ENCODE peak calls at places on chromosomes 16 and 17, in four cellular contexts. F, D, X and R are unnamed samples.

GRCh38 chr16:75379339-75379738 is 54.0 kb downstream of the CFDP1 start:
- DNase-seq in F (no peak), D (no peak), X (no peak), R (no peak)

GRCh38 chr16:11152205-11152604 is 103.8 kb downstream of the SOCS1 start:
- DNase-seq in F (no peak), D (no peak), X (no peak), R (no peak)

GRCh38 chr16:65336169-65336568 is 214.3 kb upstream of the CDH11 start:
- DNase-seq in F (no peak), D (no peak), X (no peak), R (no peak)

GRCh38 chr16:56231-56927 is 2.8 kb downstream of the SNRNP25 start:
- DNase-seq in F (no peak), D (no peak), X (no peak), R (no peak)

GRCh38 chr16:79011282-79011681 is 589.3 kb downstream of the MAF start:
- DNase-seq in F (no peak), D (no peak), X (no peak), R (no peak)

GRCh38 chr16:4401094-4401501 is 15.3 kb downstream of the CORO7 start:
- DNase-seq in F (no peak), D (no peak), X (no peak), R (no peak)

GRCh38 chr17:34218757-34219156 is 36.3 kb upstream of the CCL2 start:
- DNase-seq in F (no peak), D (no peak), X (no peak), R (no peak)

GRCh38 chr16:57071840-57072541 is 20.4 kb upstream of the CPNE2 start:
- DNase-seq in F (no peak), D (no peak), X (no peak), R (no peak)

GRCh38 chr16:1944612-1945199 is 1.7 kb upstream of the MSRB1 start:
- DNase-seq in F (no peak), D (no peak), X (no peak), R (no peak)

DNA sequence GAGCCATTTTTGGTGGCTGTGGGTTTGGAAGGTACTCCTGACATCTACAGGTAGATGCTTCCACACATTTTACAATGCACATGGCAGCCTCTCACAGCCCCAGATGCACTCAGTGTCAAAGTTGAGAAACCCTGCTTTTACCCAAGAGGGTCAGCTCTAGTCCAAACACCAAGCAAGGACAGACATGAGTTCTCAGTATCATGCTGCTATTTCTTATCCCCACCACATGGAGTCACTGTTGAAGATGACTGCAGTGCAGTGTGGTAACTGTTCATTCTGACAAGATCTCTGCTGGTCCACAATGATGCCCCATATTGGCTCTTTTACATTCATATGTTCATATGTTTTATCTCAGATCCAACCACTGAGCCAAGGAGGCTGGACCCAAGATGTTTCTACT is 50.5 kb upstream of the SALL1 start:
- DNase-seq in F (no peak), D (no peak), X (no peak), R (no peak)
- TF ChIP-seq CTCF in F (no peak), D (no peak), X (peak; percentile 39), R (no peak)

GRCh38 chr17:71995570-71995969 is 125.2 kb upstream of the SOX9 start:
- DNase-seq in F (no peak), D (no peak), X (no peak), R (no peak)
- TF ChIP-seq POLR2A in F (no peak), D (no peak), X (no peak), R (no peak)

GRCh38 chr17:28500712-28501379 is 5.3 kb upstream of the FOXN1 start:
- DNase-seq in F (no peak), D (peak; percentile 54), X (no peak), R (no peak)
- H3K4me3 ChIP-seq in F (no peak overlapping the region), D (no peak overlapping the region), X (no peak overlapping the region), R (no peak overlapping the region)

DNA sequence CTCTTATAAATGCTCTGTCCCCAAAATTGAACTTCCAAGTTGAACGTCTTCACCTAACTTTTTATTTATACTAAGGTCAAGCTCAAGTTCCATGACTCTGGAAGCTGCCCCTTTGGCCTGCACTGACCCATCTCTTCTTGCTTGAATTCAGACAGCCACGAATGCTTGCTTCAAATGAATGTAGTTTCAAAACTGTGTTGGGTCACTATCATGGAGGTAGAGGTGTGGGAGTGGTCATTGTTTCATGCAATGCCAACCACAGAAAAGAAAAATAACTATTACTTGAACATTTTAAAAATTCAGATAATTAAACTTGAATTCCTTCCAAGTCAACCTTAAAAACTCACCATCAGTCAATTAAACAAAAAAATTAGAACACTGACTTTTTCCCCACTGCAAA is 2.5 kb downstream of the ITFG1 start:
- DNase-seq in F (no peak), D (no peak), X (no peak), R (no peak)
- TF ChIP-seq CTCF in F (no peak), D (no peak), X (no peak), R (no peak)